ENCODE peak calls at places on chromosomes 5 and 9, in nine cellular contexts. B is AG09309; G is iris pigment epithelial cell; X is NCI-H510A treated with DMSO at 0.1 percent for 48 hours; E is T-helper 1 cell; M is right atrium auricular region; Z is A673; J is activated T-helper 9 cell treated with anti-CD3 and anti-CD28 coated beads, Interleukin-2, amount 50 U/mL, for 16 hours; Q is NCI-H2081 treated with DMSO at 0.1 percent for 48 hours. P is an unnamed sample.

GRCh38 chr9:602716-603115 is 238.8 kb upstream of the DMRT1 start:
- DNase-seq in B (no peak), G (no peak), X (no peak), E (no peak), M (no peak), Z (no peak), J (no peak), Q (no peak), P (no peak)

GRCh38 chr9:73133042-73133651 is 18.5 kb upstream of the ANXA1 start:
- DNase-seq in B (no peak), G (no peak), X (no peak), E (no peak), M (no peak), Z (peak; percentile 48), J (no peak), Q (no peak), P (no peak)

GRCh38 chr9:113347479-113347878 is 1.9 kb upstream of the BSPRY start:
- DNase-seq in B (no peak), G (no peak), X (no peak), E (no peak), M (no peak), Z (no peak), J (no peak), Q (no peak), P (no peak)

GRCh38 chr9:89154651-89155336 is 23.8 kb downstream of the SHC3 start:
- DNase-seq in B (peak; percentile 72), G (peak; percentile 92), X (no peak), E (no peak), M (no peak), Z (peak; percentile 42), J (no peak), Q (no peak), P (no peak)

GRCh38 chr9:135105938-135106491 is 18.5 kb downstream of the OLFM1 start:
- DNase-seq in B (no peak), G (no peak), X (no peak), E (no peak), M (no peak), Z (no peak), J (no peak), Q (no peak), P (no peak)

GRCh38 chr9:114386886-114387677 is 700 bp downstream of the AKNA start:
- DNase-seq in B (no peak), G (no peak), X (peak; percentile 43), E (no peak), M (no peak), Z (no peak), J (no peak), Q (no peak), P (no peak)

GRCh38 chr9:126423022-126423708 is 96.5 kb downstream of the MVB12B start:
- DNase-seq in B (no peak), G (no peak), X (no peak), E (no peak), M (no peak), Z (no peak), J (no peak), Q (no peak), P (no peak)

GRCh38 chr9:21817176-21817575 is 14.7 kb downstream of the MTAP start:
- DNase-seq in B (peak; percentile 87), G (peak; percentile 94), X (no peak), E (no peak), M (no peak), Z (no peak), J (no peak), Q (no peak), P (no peak)

GRCh38 chr9:306907-307306 is 92.2 kb downstream of the DOCK8 start:
- DNase-seq in B (no peak), G (no peak), X (no peak), E (peak; percentile 16), M (no peak), Z (no peak), J (peak; percentile 11), Q (no peak), P (no peak)

GRCh38 chr9:92749071-92749933 is 15.3 kb downstream of the BICD2 start:
- DNase-seq in B (no peak), G (no peak), X (no peak), E (no peak), M (no peak), Z (no peak), J (no peak), Q (no peak), P (peak; percentile 50)

GRCh38 chr5:113122053-113122452 is 145.5 kb downstream of the DCP2 start:
- DNase-seq in B (peak; percentile 97), G (peak; percentile 25), X (no peak), E (no peak), M (peak; percentile 89), Z (no peak), J (no peak), Q (no peak), P (no peak)

GRCh38 chr9:77589046-77589795 is 58.9 kb downstream of the GNA14 start:
- DNase-seq in B (no peak), G (no peak), X (peak; percentile 82), E (no peak), M (no peak), Z (no peak), J (no peak), Q (peak; percentile 28), P (no peak)

GRCh38 chr5:165161204-165161603 is 1655.8 kb downstream of the MAT2B start:
- DNase-seq in B (no peak), G (no peak), X (no peak), E (no peak), M (no peak), Z (peak; percentile 25), J (no peak), Q (no peak), P (no peak)

GRCh38 chr9:115141612-115142011 is 23.7 kb upstream of the TNC start:
- DNase-seq in B (no peak), G (no peak), X (no peak), E (no peak), M (no peak), Z (no peak), J (no peak), Q (no peak), P (no peak)

GRCh38 chr5:50807661-50808060 is 141.2 kb downstream of the PARP8 start:
- DNase-seq in B (no peak), G (peak; percentile 1), X (no peak), E (no peak), M (no peak), Z (no peak), J (no peak), Q (no peak), P (no peak)

GRCh38 chr5:43232943-43233833 is 41.2 kb downstream of the NIM1K start:
- DNase-seq in B (no peak), G (no peak), X (peak; percentile 77), E (no peak), M (no peak), Z (no peak), J (no peak), Q (no peak), P (no peak)

GRCh38 chr5:132098151-132098594 is 24.6 kb downstream of the CSF2 start:
- DNase-seq in B (no peak), G (peak; percentile 63), X (no peak), E (no peak), M (no peak), Z (no peak), J (no peak), Q (no peak), P (no peak)

GRCh38 chr9:13675638-13676000 is 396.1 kb upstream of the MPDZ start:
- DNase-seq in B (no peak), G (no peak), X (no peak), E (no peak), M (no peak), Z (no peak), J (no peak), Q (no peak), P (no peak)

GRCh38 chr5:94130077-94130476 is 388.7 kb upstream of the POU5F2 start:
- DNase-seq in B (no peak), G (no peak), X (no peak), E (no peak), M (no peak), Z (no peak), J (no peak), Q (no peak), P (no peak)

GRCh38 chr5:84091400-84091799 is 293.3 kb downstream of the EDIL3 start:
- DNase-seq in B (no peak), G (no peak), X (peak; percentile 56), E (no peak), M (no peak), Z (no peak), J (no peak), Q (no peak), P (no peak)

GRCh38 chr9:134455951-134456739 is 129.9 kb downstream of the RXRA start:
- DNase-seq in B (peak; percentile 99), G (peak; percentile 97), X (no peak), E (peak; percentile 39), M (peak; percentile 96), Z (peak; percentile 94), J (peak; percentile 51), Q (no peak), P (no peak)

GRCh38 chr5:51382759-51383493 is at the start of gene ISL1:
- DNase-seq in B (peak; percentile 18), G (peak; percentile 80), X (peak; percentile 56), E (no peak), M (no peak), Z (peak; percentile 97), J (no peak), Q (peak; percentile 77), P (no peak)

GRCh38 chr9:93003552-93004407 is 54.7 kb upstream of the SUSD3 start:
- DNase-seq in B (no peak), G (peak; percentile 33), X (peak; percentile 86), E (no peak), M (no peak), Z (peak; percentile 62), J (peak; percentile 56), Q (no peak), P (peak; percentile 40)

GRCh38 chr9:133604214-133604613 is 5.0 kb downstream of the FAM163B start:
- DNase-seq in B (no peak), G (no peak), X (no peak), E (no peak), M (no peak), Z (peak; percentile 67), J (no peak), Q (no peak), P (no peak)

GRCh38 chr9:81543695-81544094 is 145.7 kb downstream of the TLE1 start:
- DNase-seq in B (no peak), G (no peak), X (no peak), E (no peak), M (no peak), Z (no peak), J (no peak), Q (no peak), P (no peak)